ENCODE peak calls at places on chromosomes 11 and 22, in ten cellular contexts. J is HCT116; F is left ventricle myocardium inferior; G is Peyer's patch; L is CD8-positive, alpha-beta T cell; P is PC-3; H is cardiac muscle cell; R is HL-60; V is activated B cell treated with CpG ODN at 0.5 μM for 24 hours; C is heart left ventricle. W is an unnamed sample.

GRCh38 chr11:94525933-94526332 is 13.7 kb downstream of the C11orf97 start:
- DNase-seq in J (no peak), F (peak), G (peak), L (no peak), P (peak), H (peak), R (peak), V (no peak), C (peak), W (no peak)

GRCh38 chr11:47916361-47916841 is 64.0 kb upstream of the PTPRJ start:
- DNase-seq in J (no peak), F (peak), G (no peak), L (no peak), P (no peak), H (peak), R (no peak), V (no peak), C (peak), W (no peak)

GRCh38 chr11:126456089-126456488 is 100.6 kb downstream of the ST3GAL4 start:
- DNase-seq in J (no peak), F (no peak), G (no peak), L (no peak), P (no peak), H (no peak), R (no peak), V (no peak), C (no peak), W (no peak)

GRCh38 chr11:69003866-69004311 is 9.2 kb downstream of the MRGPRF start:
- DNase-seq in J (no peak), F (no peak), G (peak), L (no peak), P (no peak), H (no peak), R (no peak), V (no peak), C (no peak), W (no peak)

GRCh38 chr11:12762696-12763324 is 88.6 kb downstream of the TEAD1 start:
- DNase-seq in J (no peak), F (no peak), G (no peak), L (no peak), P (no peak), H (no peak), R (no peak), V (no peak), C (no peak), W (no peak)

GRCh38 chr22:47736166-47737034 is 974.0 kb downstream of the TBC1D22A start:
- DNase-seq in J (no peak), F (no peak), G (no peak), L (no peak), P (peak), H (no peak), R (no peak), V (no peak), C (no peak), W (no peak)

GRCh38 chr11:8720868-8721739 is 38.5 kb downstream of the RPL27A start:
- DNase-seq in J (peak), F (no peak), G (no peak), L (no peak), P (peak), H (no peak), R (no peak), V (no peak), C (no peak), W (peak)

GRCh38 chr11:83521647-83522596 is 235.8 kb upstream of the CCDC90B start:
- DNase-seq in J (no peak), F (no peak), G (peak), L (no peak), P (peak), H (peak), R (no peak), V (no peak), C (no peak), W (no peak)

GRCh38 chr11:102757823-102758549 is 22.4 kb downstream of the MMP10 start:
- DNase-seq in J (no peak), F (no peak), G (no peak), L (no peak), P (peak), H (peak), R (peak), V (no peak), C (no peak), W (no peak)

GRCh38 chr11:118792642-118793124 is 1.7 kb upstream of the DDX6 start:
- DNase-seq in J (peak), F (peak), G (peak), L (peak), P (peak), H (peak), R (peak), V (peak), C (peak), W (no peak)

GRCh38 chr11:122207921-122208764 is 92.1 kb upstream of the BLID start:
- DNase-seq in J (no peak), F (no peak), G (no peak), L (no peak), P (no peak), H (peak), R (no peak), V (no peak), C (no peak), W (no peak)

GRCh38 chr22:28435271-28435825 is 244.3 kb downstream of the TTC28 start:
- DNase-seq in J (no peak), F (peak), G (no peak), L (no peak), P (peak), H (no peak), R (no peak), V (no peak), C (peak), W (no peak)

GRCh38 chr11:111623527-111624030 is 21.3 kb downstream of the SIK2 start:
- DNase-seq in J (no peak), F (no peak), G (peak), L (no peak), P (no peak), H (no peak), R (no peak), V (no peak), C (no peak), W (no peak)

GRCh38 chr11:100515087-100515486 is 172.0 kb upstream of the ARHGAP42 start:
- DNase-seq in J (no peak), F (no peak), G (no peak), L (no peak), P (peak), H (peak), R (no peak), V (no peak), C (no peak), W (no peak)

GRCh38 chr22:46829140-46829891 is 66.9 kb downstream of the TBC1D22A start:
- DNase-seq in J (no peak), F (no peak), G (no peak), L (no peak), P (peak), H (peak), R (no peak), V (no peak), C (no peak), W (no peak)

GRCh38 chr11:28877366-28877765 is 769.2 kb downstream of the METTL15 start:
- DNase-seq in J (no peak), F (no peak), G (no peak), L (no peak), P (peak), H (no peak), R (no peak), V (no peak), C (no peak), W (no peak)

DNA sequence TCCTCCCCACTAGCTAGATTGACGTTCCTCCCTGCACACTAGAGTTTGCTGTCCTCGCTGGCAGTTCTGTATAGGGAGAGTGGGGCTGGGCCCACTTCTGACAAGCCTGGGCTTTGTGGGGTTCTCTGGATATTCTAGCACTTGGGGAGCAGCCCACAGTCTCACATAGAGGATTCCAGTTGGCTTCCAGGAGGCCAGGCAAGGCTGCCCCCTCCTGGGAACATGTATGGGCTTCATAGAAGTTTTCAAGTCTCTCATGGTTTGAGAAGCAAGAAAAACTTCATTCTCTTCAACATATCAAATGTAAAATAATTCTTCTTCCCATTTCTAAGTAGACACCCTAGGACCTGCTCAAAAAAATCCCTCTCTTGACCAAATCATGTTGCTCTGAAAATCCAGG is 87.5 kb downstream of the NAV2 start:
- DNase-seq in J (no peak), F (no peak), G (no peak), L (no peak), P (no peak), H (peak), R (no peak), V (no peak), C (no peak), W (no peak)
- TF ChIP-seq CTCF in J (peak), F (peak), G (no peak), L (no peak), P (peak), H (peak), R (no peak), V (no peak), C (peak), W (no peak)

DNA sequence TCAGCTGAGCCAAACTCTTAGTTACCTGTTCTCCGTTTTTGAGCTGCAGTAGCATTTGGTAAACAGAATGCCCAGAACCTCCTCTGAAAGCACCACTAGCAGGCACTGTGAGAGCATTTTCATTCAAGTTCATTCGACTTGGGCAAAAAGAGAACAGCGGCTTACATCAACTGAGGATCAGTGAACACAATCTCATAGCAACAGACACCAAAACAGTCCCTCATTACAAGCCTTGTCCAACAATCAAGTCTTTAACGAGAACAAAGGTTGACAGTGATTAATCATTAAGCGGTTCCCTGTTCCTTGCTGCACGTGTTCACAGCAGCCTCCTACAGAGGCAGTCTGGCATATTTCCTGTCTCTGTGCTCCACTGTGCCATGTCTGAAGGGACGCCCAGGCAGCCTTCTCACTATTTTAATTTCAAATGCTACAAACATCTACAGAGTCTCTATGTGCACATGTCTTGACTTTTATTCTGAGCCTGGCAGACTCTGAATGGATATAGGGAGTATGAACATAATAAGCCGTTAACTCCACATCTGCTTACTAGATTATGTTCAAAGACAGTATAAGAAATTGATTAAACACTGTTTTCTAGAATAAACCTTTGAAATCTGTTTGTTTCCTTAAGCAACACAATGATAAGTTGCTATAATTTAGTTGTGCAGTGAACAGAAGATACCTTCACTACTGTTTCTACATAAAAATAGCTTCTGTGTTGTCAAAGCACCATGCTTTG is 88.3 kb upstream of the MTMR2 start:
- DNase-seq in J (peak), F (no peak), G (peak), L (peak), P (peak), H (peak), R (no peak), V (peak), C (peak), W (no peak)
- TF ChIP-seq CTCF in J (peak), F (peak), G (peak), L (peak), P (peak), H (peak), R (no peak), V (no peak), C (peak), W (peak)

DNA sequence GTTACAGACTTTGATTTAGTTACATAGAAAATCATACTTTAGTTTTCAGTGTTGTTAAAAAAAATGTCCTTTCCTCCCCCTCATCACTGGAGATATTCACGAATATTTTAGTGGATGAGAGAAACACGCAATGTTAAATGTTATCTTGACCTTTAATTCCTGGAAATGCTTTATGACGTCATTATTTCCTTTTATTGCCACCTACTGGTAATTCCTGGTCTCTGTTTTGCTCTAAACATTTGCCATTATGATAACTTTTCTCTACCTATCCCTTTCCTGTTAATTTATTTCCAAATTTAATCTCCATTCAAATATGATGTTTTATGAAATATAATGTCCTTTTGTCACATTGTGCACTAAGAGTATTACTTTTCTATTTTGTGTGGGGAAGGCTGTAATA is 770.6 kb downstream of the FAM181B start:
- DNase-seq in J (no peak), F (no peak), G (no peak), L (no peak), P (peak), H (peak), R (no peak), V (no peak), C (no peak), W (no peak)
- TF ChIP-seq CTCF in J (peak), F (no peak), G (no peak), L (no peak), P (peak), H (peak), R (no peak), V (no peak), C (no peak), W (peak)

GRCh38 chr11:74927496-74927895 is 21.4 kb downstream of the XRRA1 start:
- DNase-seq in J (no peak), F (no peak), G (no peak), L (no peak), P (no peak), H (no peak), R (no peak), V (no peak), C (no peak), W (no peak)

GRCh38 chr11:74929431-74930363 is 19.2 kb downstream of the XRRA1 start:
- DNase-seq in J (peak), F (peak), G (peak), L (peak), P (peak), H (peak), R (peak), V (no peak), C (peak), W (no peak)

GRCh38 chr11:74926304-74927030 is 22.4 kb downstream of the XRRA1 start:
- DNase-seq in J (no peak), F (no peak), G (no peak), L (no peak), P (peak), H (no peak), R (no peak), V (no peak), C (no peak), W (no peak)

GRCh38 chr11:74923125-74923524 is 25.8 kb downstream of the XRRA1 start:
- DNase-seq in J (no peak), F (no peak), G (no peak), L (no peak), P (no peak), H (no peak), R (no peak), V (no peak), C (no peak), W (no peak)

GRCh38 chr11:74925281-74925680 is 23.6 kb downstream of the XRRA1 start:
- DNase-seq in J (no peak), F (no peak), G (no peak), L (no peak), P (peak), H (no peak), R (no peak), V (no peak), C (no peak), W (no peak)
- TF ChIP-seq CTCF in J (no peak), F (no peak), G (no peak), L (no peak), P (no peak), H (no peak), R (no peak), V (no peak), C (no peak), W (no peak)

DNA sequence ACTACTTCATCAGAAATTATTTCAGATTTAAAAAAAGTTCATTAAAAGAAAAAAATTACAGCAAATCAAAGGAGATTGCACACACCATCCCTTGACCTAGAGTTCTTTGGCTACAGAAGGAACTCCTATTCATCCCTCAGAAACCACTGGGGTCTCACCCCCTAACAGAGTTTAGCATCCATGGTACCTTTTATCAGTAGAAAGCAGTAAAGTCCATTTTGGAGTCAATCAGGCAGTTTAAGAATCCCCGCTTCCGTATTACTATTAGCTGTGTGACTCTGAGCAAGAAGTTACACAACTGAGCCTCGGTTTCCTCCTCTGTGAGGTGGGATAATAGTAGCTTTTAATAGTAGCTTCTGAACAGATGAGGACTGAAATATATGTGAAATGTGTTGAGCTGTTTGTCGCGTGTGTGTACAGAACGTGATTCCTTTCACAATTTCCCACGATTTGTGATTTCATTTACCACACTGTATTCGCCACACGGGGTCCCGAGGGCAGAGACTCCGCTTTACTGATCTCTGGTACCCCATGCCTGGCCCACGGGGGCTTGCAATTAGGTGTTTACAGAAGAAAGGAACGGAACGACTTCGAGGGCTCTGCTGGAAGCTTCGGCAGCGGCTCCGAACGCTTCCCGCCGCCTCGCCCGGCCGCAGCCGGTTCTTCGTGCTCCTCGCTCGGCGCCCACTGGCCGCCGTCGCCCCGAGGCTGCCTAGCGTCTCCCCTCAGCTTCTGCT is 72.5 kb upstream of the ZBED5 start:
- DNase-seq in J (no peak), F (no peak), G (peak), L (no peak), P (peak), H (no peak), R (peak), V (no peak), C (no peak), W (no peak)
- TF ChIP-seq CTCF in J (no peak), F (no peak), G (no peak), L (no peak), P (no peak), H (no peak), R (no peak), V (no peak), C (peak), W (no peak)

GRCh38 chr11:80109031-80109430 is 668.2 kb upstream of the TENM4 start:
- DNase-seq in J (no peak), F (no peak), G (no peak), L (no peak), P (peak), H (no peak), R (no peak), V (no peak), C (no peak), W (no peak)

GRCh38 chr11:80104196-80104595 is 663.4 kb upstream of the TENM4 start:
- DNase-seq in J (no peak), F (no peak), G (no peak), L (no peak), P (no peak), H (no peak), R (no peak), V (no peak), C (no peak), W (no peak)

GRCh38 chr11:80103149-80103859 is 662.5 kb upstream of the TENM4 start:
- DNase-seq in J (no peak), F (no peak), G (no peak), L (no peak), P (peak), H (peak), R (no peak), V (no peak), C (no peak), W (no peak)

GRCh38 chr11:80109652-80110051 is 668.8 kb upstream of the TENM4 start:
- DNase-seq in J (no peak), F (no peak), G (no peak), L (no peak), P (no peak), H (no peak), R (no peak), V (no peak), C (no peak), W (no peak)

GRCh38 chr11:80107415-80107814 is 666.6 kb upstream of the TENM4 start:
- DNase-seq in J (no peak), F (no peak), G (no peak), L (no peak), P (no peak), H (no peak), R (no peak), V (no peak), C (no peak), W (no peak)
- TF ChIP-seq CTCF in J (no peak), F (no peak), G (no peak), L (no peak), P (peak), H (no peak), R (no peak), V (no peak), C (no peak), W (no peak)

GRCh38 chr11:46837860-46838259 is 8.2 kb downstream of the CKAP5 start:
- DNase-seq in J (no peak), F (no peak), G (no peak), L (no peak), P (no peak), H (no peak), R (no peak), V (no peak), C (no peak), W (no peak)
- TF ChIP-seq CTCF in J (no peak), F (no peak), G (no peak), L (no peak), P (no peak), H (no peak), R (no peak), V (no peak), C (no peak), W (no peak)

DNA sequence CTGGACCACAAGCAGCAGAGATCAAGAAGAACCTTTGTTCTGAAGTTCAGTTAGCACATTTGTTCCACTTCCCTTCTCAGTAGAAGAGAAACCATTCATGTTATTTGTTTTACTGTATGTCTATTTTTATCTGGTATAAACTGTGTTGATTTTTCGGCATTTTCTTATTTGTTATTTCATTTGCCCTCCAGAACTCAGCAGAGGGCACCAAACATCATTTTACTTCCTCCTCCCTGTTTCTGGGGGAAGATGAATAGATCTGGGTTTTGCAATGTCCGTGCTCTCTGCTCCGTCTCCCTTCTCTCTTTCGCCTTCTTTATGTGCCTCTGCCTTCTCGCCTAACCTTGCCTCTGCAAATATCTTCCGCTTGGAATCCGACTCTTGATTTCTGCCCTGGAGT is 366.9 kb downstream of the NTM start:
- DNase-seq in J (no peak), F (no peak), G (no peak), L (no peak), P (no peak), H (peak), R (no peak), V (no peak), C (no peak), W (no peak)
- TF ChIP-seq CTCF in J (no peak), F (no peak), G (no peak), L (no peak), P (peak), H (no peak), R (no peak), V (no peak), C (no peak), W (no peak)

W was measured in D721Med.